ENCODE peak calls at places on chromosomes 11 and 22, in seven cellular contexts. S is HFF-Myc; H is HS-5; U is naive thymus-derived CD4-positive, alpha-beta T cell; L is NCI-H69; M is stimulated activated CD4-positive, alpha-beta T cell treated with anti-CD3 and anti-CD28 coated beads, Interleukin-1b, Interleukin-23, amount 100 ng/mL, for 48 hours; W is OCI-M1. P is an unnamed sample.

GRCh38 chr11:111845256-111846028 is 25.9 kb downstream of the ALG9 start:
- DNase-seq in S (no peak), H (peak), U (no peak), L (no peak), M (no peak), W (no peak), P (no peak)

GRCh38 chr11:71928739-71929443 is at the start of gene RNF121:
- DNase-seq in S (peak), H (peak), U (peak), L (peak), M (peak), W (peak), P (peak)

GRCh38 chr11:64758330-64759079 is 1.3 kb downstream of the PYGM start:
- DNase-seq in S (no peak), H (no peak), U (no peak), L (no peak), M (no peak), W (no peak), P (no peak)

GRCh38 chr11:108253176-108253575 is 30.3 kb downstream of the ATM start:
- DNase-seq in S (no peak), H (peak), U (no peak), L (no peak), M (no peak), W (no peak), P (no peak)

GRCh38 chr11:82045748-82046457 is 687.8 kb downstream of the FAM181B start:
- DNase-seq in S (no peak), H (no peak), U (no peak), L (no peak), M (no peak), W (no peak), P (no peak)

GRCh38 chr11:17277024-17277584 is 565 bp downstream of the NUCB2 start:
- DNase-seq in S (no peak), H (peak), U (no peak), L (peak), M (peak), W (peak), P (peak)

GRCh38 chr11:61690706-61691377 is 10.7 kb downstream of the DAGLA start:
- DNase-seq in S (no peak), H (no peak), U (no peak), L (peak), M (no peak), W (no peak), P (no peak)

GRCh38 chr11:130726647-130727046 is 189.6 kb downstream of the SNX19 start:
- DNase-seq in S (no peak), H (no peak), U (no peak), L (no peak), M (no peak), W (no peak), P (no peak)

GRCh38 chr22:27983361-27983791 is 64.3 kb upstream of the PITPNB start:
- DNase-seq in S (no peak), H (no peak), U (no peak), L (no peak), M (no peak), W (no peak), P (no peak)

GRCh38 chr11:61835663-61836024 is 7.5 kb downstream of the FADS2 start:
- DNase-seq in S (no peak), H (no peak), U (no peak), L (no peak), M (no peak), W (no peak), P (no peak)

GRCh38 chr22:50731811-50732624 is 6.0 kb upstream of the ACR start:
- DNase-seq in S (no peak), H (no peak), U (peak), L (peak), M (peak), W (peak), P (peak)

GRCh38 chr11:7160814-7161489 is 72.2 kb downstream of the RBMXL2 start:
- DNase-seq in S (no peak), H (no peak), U (no peak), L (no peak), M (peak), W (no peak), P (no peak)

GRCh38 chr22:18024956-18025720 is 777 bp upstream of the MICAL3 start:
- DNase-seq in S (no peak), H (no peak), U (no peak), L (no peak), M (no peak), W (no peak), P (no peak)

GRCh38 chr22:45322873-45323525 is 13.3 kb downstream of the FAM118A start:
- DNase-seq in S (no peak), H (no peak), U (no peak), L (no peak), M (no peak), W (no peak), P (no peak)

GRCh38 chr22:42931421-42932196 is 74.5 kb upstream of the ARFGAP3 start:
- DNase-seq in S (no peak), H (no peak), U (no peak), L (no peak), M (no peak), W (no peak), P (no peak)

GRCh38 chr11:18461909-18462308 is 6.3 kb downstream of the LDHAL6A start:
- DNase-seq in S (no peak), H (no peak), U (no peak), L (no peak), M (no peak), W (no peak), P (no peak)

GRCh38 chr11:10693509-10694071 is at the start of gene IRAG1:
- DNase-seq in S (no peak), H (no peak), U (no peak), L (no peak), M (no peak), W (no peak), P (peak)

GRCh38 chr11:37506516-37506915 is 908.5 kb upstream of the RAG2 start:
- DNase-seq in S (no peak), H (no peak), U (no peak), L (no peak), M (no peak), W (peak), P (no peak)